ENCODE peak calls at places on chromosome 15, in six cellular contexts. X, L, A, F, G and M are unnamed samples.

GRCh38 chr15:33638439-33638838 is 327.7 kb downstream of the RYR3 start:
- DNase-seq in X (no peak), L (no peak), A (no peak), F (no peak), G (no peak), M (no peak)

GRCh38 chr15:30933293-30933692 is 29.6 kb downstream of the FAN1 start:
- DNase-seq in X (no peak), L (no peak), A (no peak), F (no peak), G (no peak), M (no peak)

GRCh38 chr15:35260961-35261360 is 175.9 kb upstream of the NANOGP8 start:
- DNase-seq in X (no peak), L (no peak), A (no peak), F (no peak), G (no peak), M (no peak)

GRCh38 chr15:57196865-57197264 is 179.4 kb upstream of the CGNL1 start:
- DNase-seq in X (no peak), L (no peak), A (no peak), F (peak; percentile 30), G (peak; percentile 33), M (no peak)

GRCh38 chr15:42273900-42274692 is 863 bp upstream of the TMEM87A start:
- DNase-seq in X (peak; percentile 63), L (peak; percentile 65), A (peak; percentile 87), F (peak; percentile 74), G (peak; percentile 67), M (peak; percentile 89)

GRCh38 chr15:76196949-76197315 is 114.3 kb downstream of the ETFA start:
- DNase-seq in X (no peak), L (peak; percentile 40), A (no peak), F (no peak), G (no peak), M (peak; percentile 86)

GRCh38 chr15:100869151-100869999 is 10.3 kb upstream of the ALDH1A3 start:
- DNase-seq in X (no peak), L (no peak), A (no peak), F (no peak), G (no peak), M (no peak)

GRCh38 chr15:62406268-62406667 is 241.2 kb upstream of the C2CD4B start:
- DNase-seq in X (no peak), L (no peak), A (no peak), F (no peak), G (no peak), M (no peak)

GRCh38 chr15:88604381-88604951 is 16.7 kb upstream of the AEN start:
- DNase-seq in X (no peak), L (no peak), A (no peak), F (no peak), G (no peak), M (no peak)

GRCh38 chr15:98905981-98906711 is 101.4 kb downstream of the PGPEP1L start:
- DNase-seq in X (no peak), L (no peak), A (no peak), F (peak; percentile 37), G (no peak), M (no peak)

GRCh38 chr15:25862469-25863066 is 559 bp downstream of the ATP10A start:
- DNase-seq in X (peak; percentile 32), L (no peak), A (peak; percentile 51), F (peak; percentile 43), G (no peak), M (peak; percentile 62)

GRCh38 chr15:99721104-99721778 is 12.0 kb downstream of the LYSMD4 start:
- DNase-seq in X (no peak), L (no peak), A (no peak), F (no peak), G (no peak), M (no peak)

GRCh38 chr15:61057830-61058529 is 171.1 kb downstream of the RORA start:
- DNase-seq in X (no peak), L (no peak), A (no peak), F (no peak), G (peak; percentile 15), M (no peak)

GRCh38 chr15:91408476-91409076 is 308.5 kb downstream of the SV2B start:
- DNase-seq in X (peak; percentile 59), L (peak; percentile 14), A (peak; percentile 22), F (no peak), G (peak; percentile 62), M (no peak)

GRCh38 chr15:80484312-80484981 is 80.3 kb downstream of the ARNT2 start:
- DNase-seq in X (peak; percentile 58), L (no peak), A (no peak), F (peak; percentile 30), G (peak; percentile 87), M (no peak)

GRCh38 chr15:79179597-79179996 is 89.0 kb upstream of the RASGRF1 start:
- DNase-seq in X (no peak), L (no peak), A (no peak), F (no peak), G (no peak), M (no peak)

GRCh38 chr15:85649372-85649771 is 145.4 kb downstream of the KLHL25 start:
- DNase-seq in X (peak; percentile 89), L (no peak), A (no peak), F (peak; percentile 72), G (peak; percentile 90), M (peak; percentile 44)

GRCh38 chr15:52557242-52557641 is 11.6 kb downstream of the ARPP19 start:
- DNase-seq in X (no peak), L (no peak), A (no peak), F (no peak), G (peak; percentile 45), M (no peak)

GRCh38 chr15:90994059-90994416 is 297 bp downstream of the PRC1 start:
- DNase-seq in X (no peak), L (no peak), A (no peak), F (peak; percentile 55), G (no peak), M (no peak)

GRCh38 chr15:70433583-70434288 is 329.6 kb downstream of the UACA start:
- DNase-seq in X (no peak), L (no peak), A (no peak), F (no peak), G (no peak), M (no peak)
- H3K4me3 ChIP-seq in X (no peak overlapping the region), L (no peak overlapping the region), A (no peak overlapping the region), F (no peak overlapping the region), G (no peak overlapping the region), M (no peak overlapping the region)

DNA sequence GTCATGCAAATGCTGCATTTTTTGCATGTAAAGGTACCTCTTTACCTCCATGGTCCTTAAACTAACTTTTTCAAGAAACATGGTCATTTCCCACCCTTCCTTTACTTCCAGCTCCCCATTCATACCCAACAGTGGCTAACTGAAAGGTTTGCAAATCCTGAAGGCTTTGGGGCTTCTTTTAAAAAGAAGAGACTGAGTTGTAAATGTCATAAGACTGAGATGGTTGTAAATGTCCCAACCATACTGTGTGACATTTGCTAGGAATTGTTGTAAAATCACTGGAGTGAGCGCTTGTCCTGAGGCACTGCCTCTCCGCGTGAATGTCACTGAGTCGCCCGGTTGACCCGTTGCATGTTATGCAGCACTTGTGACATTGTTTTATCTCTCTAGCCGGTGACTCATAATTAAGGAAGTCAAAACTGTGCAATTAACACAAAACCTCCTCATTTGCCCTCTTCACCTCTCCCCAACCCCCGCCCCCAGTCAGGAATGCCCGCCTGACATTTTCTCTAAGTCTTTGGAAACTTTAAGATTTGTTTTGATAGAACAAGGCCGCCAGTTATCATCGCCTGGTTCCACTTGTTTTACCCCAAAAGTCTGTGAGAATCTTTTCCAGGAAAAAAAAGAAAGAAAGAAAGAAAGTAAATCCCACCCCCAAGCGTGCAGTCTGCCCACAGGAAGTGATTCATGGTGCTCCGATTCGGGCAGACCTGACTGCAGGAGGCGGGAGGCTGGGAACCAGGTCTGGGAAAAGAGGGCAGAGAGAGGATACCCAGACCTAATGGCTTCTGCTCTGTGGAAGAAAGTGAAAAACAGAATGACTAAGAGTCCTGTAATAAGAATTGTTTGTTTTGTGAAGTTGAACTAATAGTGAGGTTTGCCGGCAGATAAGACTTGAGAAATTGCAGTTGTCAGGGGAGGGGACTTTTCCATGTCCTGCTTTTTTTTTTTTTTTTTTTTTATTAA is 84.7 kb downstream of the SMAD3 start:
- DNase-seq in X (peak; percentile 98), L (peak; percentile 67), A (peak; percentile 53), F (peak; percentile 87), G (peak; percentile 99), M (peak; percentile 91)
- H3K4me3 ChIP-seq in X (no peak overlapping the region), L (peak overlapping the region; percentile 18), A (no peak overlapping the region), F (peak overlapping the region; percentile 64), G (no peak overlapping the region), M (no peak overlapping the region)

GRCh38 chr15:39830166-39830565 is 47.5 kb upstream of the FSIP1 start:
- DNase-seq in X (no peak), L (no peak), A (no peak), F (no peak), G (no peak), M (no peak)

GRCh38 chr15:39835550-39835949 is 52.9 kb upstream of the FSIP1 start:
- DNase-seq in X (no peak), L (no peak), A (no peak), F (no peak), G (no peak), M (no peak)

GRCh38 chr15:39834256-39834655 is 51.6 kb upstream of the FSIP1 start:
- DNase-seq in X (peak; percentile 35), L (no peak), A (no peak), F (peak; percentile 68), G (peak; percentile 70), M (no peak)

GRCh38 chr15:39837454-39837853 is 54.8 kb upstream of the FSIP1 start:
- DNase-seq in X (no peak), L (no peak), A (no peak), F (no peak), G (no peak), M (no peak)

GRCh38 chr15:39833515-39833981 is 50.9 kb upstream of the FSIP1 start:
- DNase-seq in X (peak; percentile 33), L (no peak), A (no peak), F (peak; percentile 85), G (peak; percentile 78), M (no peak)
- H3K4me3 ChIP-seq in X (no peak overlapping the region), L (no peak overlapping the region), A (no peak overlapping the region), F (peak overlapping the region; percentile 70), G (no peak overlapping the region), M (no peak overlapping the region)

GRCh38 chr15:68274184-68274848 is 3.2 kb upstream of the FEM1B start:
- DNase-seq in X (no peak), L (no peak), A (no peak), F (no peak), G (no peak), M (no peak)
- H3K4me3 ChIP-seq in X (no peak overlapping the region), L (no peak overlapping the region), A (no peak overlapping the region), F (no peak overlapping the region), G (no peak overlapping the region), M (no peak overlapping the region)

GRCh38 chr15:45167631-45168205 is 20.0 kb downstream of the SHF start:
- DNase-seq in X (no peak), L (no peak), A (no peak), F (no peak), G (no peak), M (no peak)
- H3K4me3 ChIP-seq in X (peak overlapping the region; percentile 43), L (peak overlapping the region; percentile 70), A (peak overlapping the region; percentile 59), F (peak overlapping the region; percentile 85), G (peak overlapping the region; percentile 59), M (no peak overlapping the region)